ENCODE peak calls at places on chromosomes 12 and 14, in seven cellular contexts. L is fibroblast of the aortic adventitia; H is NCI-H2081; D is RPMI8226; N is central memory CD8-positive, alpha-beta T cell; E is NCI-H748 treated with DMSO at 0.1 percent for 48 hours; W is stimulated activated CD8-positive, alpha-beta memory T cell treated with anti-CD3 and anti-CD28 coated beads, Interleukin-4, amount 100 ng/mL, for 4 hours. F is an unnamed sample.

GRCh38 chr12:89732511-89732910 is 23.9 kb upstream of the ATP2B1 start:
- DNase-seq in L (no peak), H (no peak), D (no peak), N (no peak), E (no peak), W (no peak), F (no peak)

GRCh38 chr14:20760950-20761349 is 7.3 kb upstream of the EDDM3B start:
- DNase-seq in L (no peak), H (no peak), D (no peak), N (no peak), E (no peak), W (no peak), F (no peak)

GRCh38 chr14:90795744-90796143 is 20.5 kb downstream of the TTC7B start:
- DNase-seq in L (peak), H (no peak), D (no peak), N (no peak), E (no peak), W (no peak), F (no peak)

GRCh38 chr12:102201662-102202061 is 4.0 kb upstream of the PMCH start:
- DNase-seq in L (no peak), H (no peak), D (no peak), N (no peak), E (no peak), W (no peak), F (no peak)

GRCh38 chr12:27462851-27463250 is 16.3 kb downstream of the SMCO2 start:
- DNase-seq in L (no peak), H (no peak), D (no peak), N (no peak), E (no peak), W (no peak), F (no peak)

GRCh38 chr12:52280319-52280795 is 5.9 kb downstream of the KRT86 start:
- DNase-seq in L (peak), H (no peak), D (peak), N (no peak), E (no peak), W (no peak), F (no peak)

GRCh38 chr14:31843361-31844091 is 233.6 kb upstream of the ARHGAP5 start:
- DNase-seq in L (no peak), H (no peak), D (no peak), N (no peak), E (no peak), W (no peak), F (no peak)

GRCh38 chr14:64654072-64654899 is 49.9 kb upstream of the PLEKHG3 start:
- DNase-seq in L (peak), H (no peak), D (no peak), N (no peak), E (peak), W (no peak), F (no peak)

GRCh38 chr12:77728018-77728417 is 102.7 kb upstream of the NAV3 start:
- DNase-seq in L (no peak), H (no peak), D (no peak), N (no peak), E (no peak), W (no peak), F (no peak)

GRCh38 chr12:9086087-9086486 is 29.6 kb downstream of the A2M start:
- DNase-seq in L (no peak), H (no peak), D (no peak), N (no peak), E (no peak), W (no peak), F (no peak)

GRCh38 chr12:52817003-52817698 is 3.2 kb upstream of the KRT4 start:
- DNase-seq in L (no peak), H (no peak), D (no peak), N (no peak), E (no peak), W (no peak), F (no peak)

GRCh38 chr12:80200414-80200813 is 101.1 kb downstream of the OTOGL start:
- DNase-seq in L (no peak), H (no peak), D (no peak), N (no peak), E (no peak), W (no peak), F (no peak)

GRCh38 chr14:94303111-94303510 is 10.0 kb upstream of the SERPINA10 start:
- DNase-seq in L (no peak), H (no peak), D (no peak), N (no peak), E (no peak), W (no peak), F (no peak)

GRCh38 chr12:79546461-79547043 is 144.2 kb downstream of the PAWR start:
- DNase-seq in L (no peak), H (no peak), D (no peak), N (no peak), E (no peak), W (no peak), F (no peak)

GRCh38 chr12:113138826-113139225 is 3.3 kb upstream of the RASAL1 start:
- DNase-seq in L (no peak), H (no peak), D (no peak), N (no peak), E (no peak), W (no peak), F (no peak)

GRCh38 chr12:19186722-19187661 is 57.5 kb downstream of the PLEKHA5 start:
- DNase-seq in L (peak), H (peak), D (peak), N (no peak), E (no peak), W (no peak), F (no peak)

GRCh38 chr12:65597527-65597926 is 226.8 kb upstream of the HMGA2 start:
- DNase-seq in L (no peak), H (no peak), D (peak), N (no peak), E (no peak), W (no peak), F (no peak)

GRCh38 chr12:103012884-103013283 is 55.4 kb downstream of the ASCL1 start:
- DNase-seq in L (no peak), H (no peak), D (no peak), N (no peak), E (peak), W (no peak), F (no peak)

GRCh38 chr14:74425525-74426201 is 347 bp downstream of the SYNDIG1L start:
- DNase-seq in L (no peak), H (no peak), D (peak), N (peak), E (no peak), W (no peak), F (no peak)

GRCh38 chr14:20632831-20633771 is 8.4 kb downstream of the OR6S1 start:
- DNase-seq in L (peak), H (peak), D (peak), N (peak), E (peak), W (no peak), F (no peak)